ENCODE peak calls at places on chromosome 14, in seven cellular contexts. A, X, C, P, U, F and G are unnamed samples. For H3K4me1, the result is how much of the 10 kb centered on the place peaks cover.

GRCh38 chr14:44564908-44565307 is 57.8 kb upstream of the FSCB start:
- DNase-seq in A (no peak), U (no peak), C (no peak), X (no peak), F (no peak), P (no peak), G (no peak)

GRCh38 chr14:75871181-75871880 is 110.5 kb downstream of the TGFB3 start:
- DNase-seq in U (no peak), P (no peak), A (no peak), F (no peak), C (no peak), X (no peak), G (no peak)

GRCh38 chr14:98195256-98195655 is 1076.7 kb downstream of the BCL11B start:
- DNase-seq in P (no peak), C (no peak), F (no peak), A (no peak), U (no peak), X (no peak), G (no peak)

GRCh38 chr14:69560826-69561225 is 13.8 kb downstream of the CCDC177 start:
- DNase-seq in C (no peak), A (no peak), P (no peak), U (no peak), X (no peak), F (no peak), G (no peak)

GRCh38 chr14:103483600-103483999 is 39.0 kb downstream of the CKB start:
- DNase-seq in P (peak), F (no peak), A (no peak), U (no peak), C (no peak), X (no peak), G (peak)

GRCh38 chr14:68527329-68527851 is 265.5 kb downstream of the ZFP36L1 start:
- DNase-seq in C (no peak), U (no peak), P (peak), A (no peak), F (no peak), X (no peak), G (peak)

GRCh38 chr14:102530828-102531478 is 21.4 kb upstream of the ANKRD9 start:
- DNase-seq in U (no peak), P (no peak), X (no peak), C (no peak), A (no peak), F (no peak), G (no peak)

GRCh38 chr14:21525995-21526671 is at the start of gene SALL2:
- DNase-seq in C (peak), F (peak), U (peak), X (peak), P (peak), A (peak), G (peak)

GRCh38 chr14:97978336-97978735 is 1181.2 kb downstream of the VRK1 start:
- DNase-seq in C (peak), P (peak), U (peak), F (peak), X (peak), A (peak), G (peak)

GRCh38 chr14:61438860-61439765 is 117.7 kb downstream of the PRKCH start:
- DNase-seq in C (no peak), F (no peak), U (peak), A (peak), X (peak), P (peak), G (peak)
- H3K27ac ChIP-seq in C (peak), F (peak), U (peak), A (peak), X (peak), P (peak), G (no peak)

DNA sequence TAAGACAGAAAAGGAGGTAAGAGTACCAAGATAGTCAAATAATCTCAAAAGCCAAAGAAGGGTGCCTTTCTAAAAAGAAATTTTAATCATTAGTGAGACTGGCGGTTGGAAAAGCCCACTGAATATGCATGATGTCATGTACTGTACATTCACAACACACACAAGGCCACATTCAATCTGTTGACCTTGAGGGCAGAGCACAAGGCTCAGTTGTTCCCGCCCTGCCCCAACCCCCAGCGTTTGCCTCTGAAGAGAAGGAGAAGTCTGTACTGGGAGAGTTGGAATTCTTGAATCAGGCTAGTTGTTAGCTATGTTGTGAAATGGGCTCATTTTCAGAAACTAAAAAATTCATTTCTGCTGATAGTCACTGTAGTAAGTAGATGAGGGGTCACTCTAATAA is 50.2 kb upstream of the NID2 start:
- DNase-seq in C (peak), X (no peak), A (no peak), P (no peak), F (no peak), U (no peak), G (no peak)
- H3K4me1 ChIP-seq in C (under half), X (under half), A (under half), P (under half), F (under half), U (under half), G (under half)

GRCh38 chr14:76909266-76909665 is 83.1 kb downstream of the LRRC74A start:
- DNase-seq in C (no peak), F (no peak), X (no peak), A (peak), P (no peak), U (no peak), G (no peak)
- H3K27ac ChIP-seq in C (no peak), F (no peak), X (no peak), A (no peak), P (no peak), U (no peak), G (no peak)

GRCh38 chr14:77045570-77045890 is 17.0 kb upstream of the IRF2BPL start:
- DNase-seq in F (no peak), A (no peak), U (no peak), X (peak), C (no peak), P (peak), G (peak)
- H3K4me1 ChIP-seq in F (under half), A (half or more), U (half or more), X (half or more), C (under half), P (half or more), G (half or more)

GRCh38 chr14:37089410-37089809 is 83.0 kb downstream of the SLC25A21 start:
- DNase-seq in F (no peak), X (no peak), C (no peak), U (no peak), P (no peak), A (no peak), G (no peak)

GRCh38 chr14:37088356-37088755 is 84.0 kb downstream of the SLC25A21 start:
- DNase-seq in U (no peak), C (no peak), X (no peak), F (no peak), A (no peak), P (no peak), G (no peak)

GRCh38 chr14:37088816-37089215 is 83.6 kb downstream of the SLC25A21 start:
- DNase-seq in P (no peak), X (no peak), F (no peak), U (no peak), A (no peak), C (no peak), G (no peak)

GRCh38 chr14:37091651-37092050 is 80.8 kb downstream of the SLC25A21 start:
- DNase-seq in X (no peak), F (no peak), C (no peak), A (no peak), P (no peak), U (no peak), G (no peak)

GRCh38 chr14:37090026-37090425 is 82.4 kb downstream of the SLC25A21 start:
- DNase-seq in F (no peak), X (no peak), P (no peak), C (no peak), A (no peak), U (no peak), G (peak)
- H3K27ac ChIP-seq in F (no peak), X (no peak), P (no peak), C (no peak), A (no peak), U (no peak), G (no peak)

DNA sequence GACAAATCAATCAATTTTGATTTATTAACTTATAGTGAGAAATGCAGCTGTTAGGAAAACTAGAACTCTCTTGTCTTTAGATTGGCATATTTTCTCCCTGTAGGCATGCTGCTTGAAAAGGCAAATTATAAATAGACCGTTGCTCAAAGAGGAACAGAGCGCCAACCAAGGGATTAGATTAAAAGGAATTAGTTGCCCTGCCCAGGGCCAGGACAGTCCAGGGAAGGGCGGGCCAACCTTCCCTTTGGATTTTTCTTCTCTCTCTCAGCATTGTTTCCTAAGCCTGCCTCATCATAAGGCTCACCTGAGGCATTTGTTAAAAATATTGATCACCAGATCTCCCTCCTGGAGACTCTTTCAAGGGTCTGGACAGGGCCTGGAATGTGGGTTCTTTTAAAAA is 8.6 kb downstream of the CIPC start:
- DNase-seq in C (no peak), U (no peak), X (no peak), A (no peak), F (no peak), P (no peak), G (no peak)
- H3K4me1 ChIP-seq in C (under half), U (under half), X (under half), A (under half), F (under half), P (half or more), G (under half)

GRCh38 chr14:65959563-65960024 is 526.6 kb upstream of the CCDC196 start:
- DNase-seq in U (no peak), P (no peak), X (no peak), C (no peak), A (no peak), F (no peak), G (no peak)

GRCh38 chr14:65961004-65961403 is 525.2 kb upstream of the CCDC196 start:
- DNase-seq in F (peak), P (peak), C (no peak), X (peak), U (peak), A (no peak), G (peak)

GRCh38 chr14:65958664-65959562 is 527.3 kb upstream of the CCDC196 start:
- DNase-seq in P (no peak), A (no peak), C (no peak), X (no peak), U (peak), F (no peak), G (peak)

GRCh38 chr14:65966188-65966587 is 520.0 kb upstream of the CCDC196 start:
- DNase-seq in X (no peak), P (no peak), F (no peak), C (no peak), A (no peak), U (no peak), G (no peak)

DNA sequence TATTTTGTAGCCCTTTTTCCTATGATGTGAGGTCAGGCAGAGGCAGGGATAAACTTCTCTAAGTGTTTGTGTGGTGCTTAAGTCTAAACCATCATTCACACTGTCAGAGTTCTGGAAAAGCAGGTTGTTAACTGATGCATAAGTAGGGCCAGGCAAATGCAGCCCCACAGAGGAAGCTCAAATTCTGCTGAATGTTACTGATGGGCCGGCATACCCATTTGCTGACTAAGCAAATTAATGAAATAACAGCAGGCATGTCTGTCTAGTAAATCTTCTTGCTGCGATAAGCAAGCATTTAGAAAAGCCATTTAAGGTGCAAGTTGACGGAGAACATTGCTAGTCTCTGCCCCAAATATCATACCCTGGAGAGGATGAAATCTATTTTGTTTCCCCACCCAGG is 523.2 kb upstream of the CCDC196 start:
- DNase-seq in U (no peak), A (no peak), F (no peak), X (no peak), C (no peak), P (no peak), G (no peak)
- H3K27ac ChIP-seq in U (no peak), A (no peak), F (no peak), X (no peak), C (no peak), P (no peak), G (no peak)

GRCh38 chr14:92659765-92660561 is 88.5 kb downstream of the LGMN start:
- DNase-seq in C (no peak), X (peak), A (peak), F (no peak), P (no peak), U (no peak), G (peak)

GRCh38 chr14:92657457-92658142 is 90.8 kb downstream of the LGMN start:
- DNase-seq in A (peak), C (no peak), X (peak), P (peak), U (no peak), F (no peak), G (no peak)

GRCh38 chr14:92663049-92663448 is 85.4 kb downstream of the LGMN start:
- DNase-seq in P (no peak), X (no peak), A (no peak), F (no peak), C (no peak), U (no peak), G (no peak)

GRCh38 chr14:92658160-92658559 is 90.3 kb downstream of the LGMN start:
- DNase-seq in C (no peak), A (no peak), X (no peak), U (no peak), F (no peak), P (no peak), G (no peak)

GRCh38 chr14:92660571-92660970 is 87.9 kb downstream of the LGMN start:
- DNase-seq in P (no peak), U (no peak), C (no peak), X (no peak), F (no peak), A (no peak), G (no peak)
- H3K4me1 ChIP-seq in P (under half), U (half or more), C (under half), X (under half), F (half or more), A (half or more), G (under half)